ENCODE peak calls at places on chromosomes 3 and 15, in five cellular contexts. U, Y, M, B and X are unnamed samples.
A peak's percentile ranks its signal among the peaks of the same experiment; 100 is the strongest.

GRCh38 chr15:85380217-85380859 is at the start of gene AKAP13:
- DNase-seq in U (peak; percentile 99), Y (peak; percentile 98), M (peak; percentile 98), B (peak; percentile 90), X (peak; percentile 93)

GRCh38 chr3:18445421-18446066 is 20.4 kb upstream of the SATB1 start:
- DNase-seq in U (no peak), Y (no peak), M (no peak), B (no peak), X (no peak)

GRCh38 chr15:75138016-75138999 is 63.4 kb upstream of the C15orf39 start:
- DNase-seq in U (no peak), Y (no peak), M (no peak), B (no peak), X (peak; percentile 42)

GRCh38 chr15:38049876-38050275 is 115.4 kb downstream of the TMCO5A start:
- DNase-seq in U (no peak), Y (no peak), M (no peak), B (no peak), X (no peak)

GRCh38 chr3:27945229-27945628 is 223.1 kb upstream of the EOMES start:
- DNase-seq in U (no peak), Y (no peak), M (no peak), B (no peak), X (no peak)

GRCh38 chr3:66577804-66578203 is 77.0 kb upstream of the LRIG1 start:
- DNase-seq in U (no peak), Y (no peak), M (no peak), B (no peak), X (no peak)

GRCh38 chr3:159378391-159378790 is 576.5 kb downstream of the MFSD1 start:
- DNase-seq in U (no peak), Y (no peak), M (no peak), B (no peak), X (no peak)

GRCh38 chr3:73052857-73053256 is 8.6 kb upstream of the EBLN2 start:
- DNase-seq in U (no peak), Y (no peak), M (no peak), B (no peak), X (no peak)

GRCh38 chr3:160140756-160141155 is 84.5 kb upstream of the C3orf80 start:
- DNase-seq in U (no peak), Y (no peak), M (no peak), B (no peak), X (no peak)

GRCh38 chr3:141915766-141916165 is 39.3 kb downstream of the ATP1B3 start:
- DNase-seq in U (no peak), Y (no peak), M (no peak), B (no peak), X (no peak)

GRCh38 chr3:87260270-87260669 is 16.1 kb downstream of the POU1F1 start:
- DNase-seq in U (peak; percentile 44), Y (peak; percentile 39), M (no peak), B (peak; percentile 8), X (peak; percentile 67)

GRCh38 chr3:12556243-12556722 is 604 bp upstream of the MKRN2 start:
- DNase-seq in U (no peak), Y (no peak), M (no peak), B (no peak), X (no peak)

GRCh38 chr3:12556723-12557471 is at the start of gene MKRN2:
- DNase-seq in U (peak; percentile 71), Y (peak; percentile 64), M (peak; percentile 33), B (peak; percentile 92), X (peak; percentile 95)

GRCh38 chr3:12559520-12559919 is 2.6 kb downstream of the MKRN2 start:
- DNase-seq in U (no peak), Y (no peak), M (no peak), B (no peak), X (no peak)

GRCh38 chr3:12558706-12559105 is 1.8 kb downstream of the MKRN2 start:
- DNase-seq in U (no peak), Y (no peak), M (no peak), B (no peak), X (no peak)

GRCh38 chr3:12557472-12558105 is 702 bp downstream of the MKRN2 start:
- DNase-seq in U (no peak), Y (peak; percentile 49), M (no peak), B (no peak), X (no peak)
- TF ChIP-seq JUND in U (no peak), Y (no peak), M (no peak), B (no peak), X (no peak)

DNA sequence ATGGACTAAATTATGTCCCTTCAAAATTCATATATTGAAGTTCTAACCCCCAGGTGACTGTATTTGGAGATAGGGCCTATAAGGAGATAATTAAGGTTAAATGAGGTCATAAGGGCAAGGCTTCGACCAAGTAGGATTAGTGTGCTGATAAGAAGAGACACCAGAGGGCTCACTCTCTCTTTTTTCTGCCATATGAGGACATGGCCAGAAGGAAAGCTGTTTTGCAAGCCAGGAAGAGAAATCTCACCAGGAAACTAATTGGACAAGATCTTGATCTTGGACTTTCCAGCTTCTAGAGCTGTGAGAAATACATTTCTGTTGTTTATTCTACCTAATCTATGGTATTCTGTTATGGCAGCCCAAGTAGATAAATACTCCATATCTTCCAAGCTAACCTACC is 503.6 kb upstream of the NAALADL2 start:
- DNase-seq in U (peak; percentile 26), Y (no peak), M (no peak), B (no peak), X (no peak)
- TF ChIP-seq JUND in U (no peak), Y (no peak), M (no peak), B (no peak), X (no peak)

DNA sequence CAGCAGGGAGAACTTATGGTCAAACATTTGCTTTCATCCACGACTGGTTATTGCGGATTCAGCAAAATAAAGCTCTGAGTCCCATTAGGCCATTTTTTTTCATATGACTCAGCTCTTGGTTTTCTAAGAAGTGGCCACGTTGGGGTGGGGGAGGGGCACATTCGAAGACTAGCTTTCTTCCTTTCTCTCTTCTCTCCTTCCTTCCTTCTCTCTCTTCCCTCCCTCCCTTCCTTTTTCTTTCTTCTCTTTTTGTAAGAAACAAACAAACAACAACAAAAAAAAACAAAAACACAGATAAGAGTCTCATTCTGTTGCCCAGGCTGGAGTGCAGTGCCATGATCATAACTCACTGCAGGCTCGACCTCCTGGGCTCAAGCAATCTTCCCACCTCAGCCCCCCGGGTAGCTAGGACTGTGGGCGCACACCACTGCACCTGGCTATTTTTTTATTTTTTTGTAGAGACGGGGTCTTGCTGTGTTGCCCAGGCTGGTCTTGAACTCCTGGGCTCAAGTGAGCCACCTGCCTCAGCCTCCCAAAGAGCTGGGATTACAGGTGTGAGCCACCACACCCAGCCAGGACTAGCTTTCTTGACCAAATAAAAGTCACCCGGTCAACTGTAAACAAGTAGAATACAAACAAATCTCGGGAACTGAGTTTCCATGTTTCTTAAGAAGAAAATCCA is 41.6 kb downstream of the ABCC5 start:
- DNase-seq in U (no peak), Y (no peak), M (no peak), B (peak; percentile 35), X (no peak)
- TF ChIP-seq JUND in U (peak; percentile 14), Y (no peak), M (no peak), B (peak; percentile 94), X (no peak)

DNA sequence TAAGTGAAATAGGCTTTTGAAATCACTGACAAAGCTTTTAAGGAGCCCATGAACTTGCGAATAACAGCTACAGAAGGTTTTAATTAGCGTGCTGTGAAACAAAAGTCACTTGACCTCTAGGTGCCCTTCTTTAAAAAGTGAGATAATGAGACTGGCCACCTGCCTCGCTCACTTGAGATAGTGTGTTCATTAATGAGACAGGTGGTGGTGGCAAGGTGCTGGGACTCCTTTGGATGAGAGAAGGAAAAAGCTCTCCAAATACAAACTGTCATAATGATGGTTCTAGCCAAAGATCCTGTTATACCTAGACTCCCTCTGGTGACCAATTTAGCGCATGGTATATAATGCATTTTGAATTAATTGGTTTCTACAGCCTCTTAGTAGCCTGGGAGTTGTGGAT is 22.7 kb upstream of the IREB2 start:
- DNase-seq in U (peak; percentile 28), Y (no peak), M (no peak), B (peak; percentile 27), X (peak; percentile 53)
- TF ChIP-seq JUND in U (no peak), Y (no peak), M (no peak), B (no peak), X (no peak)

GRCh38 chr15:100108846-100109245 is 232.9 kb downstream of the ADAMTS17 start:
- DNase-seq in U (no peak), Y (no peak), M (no peak), B (no peak), X (no peak)
- TF ChIP-seq JUND in U (no peak), Y (no peak), M (no peak), B (no peak), X (no peak)

DNA sequence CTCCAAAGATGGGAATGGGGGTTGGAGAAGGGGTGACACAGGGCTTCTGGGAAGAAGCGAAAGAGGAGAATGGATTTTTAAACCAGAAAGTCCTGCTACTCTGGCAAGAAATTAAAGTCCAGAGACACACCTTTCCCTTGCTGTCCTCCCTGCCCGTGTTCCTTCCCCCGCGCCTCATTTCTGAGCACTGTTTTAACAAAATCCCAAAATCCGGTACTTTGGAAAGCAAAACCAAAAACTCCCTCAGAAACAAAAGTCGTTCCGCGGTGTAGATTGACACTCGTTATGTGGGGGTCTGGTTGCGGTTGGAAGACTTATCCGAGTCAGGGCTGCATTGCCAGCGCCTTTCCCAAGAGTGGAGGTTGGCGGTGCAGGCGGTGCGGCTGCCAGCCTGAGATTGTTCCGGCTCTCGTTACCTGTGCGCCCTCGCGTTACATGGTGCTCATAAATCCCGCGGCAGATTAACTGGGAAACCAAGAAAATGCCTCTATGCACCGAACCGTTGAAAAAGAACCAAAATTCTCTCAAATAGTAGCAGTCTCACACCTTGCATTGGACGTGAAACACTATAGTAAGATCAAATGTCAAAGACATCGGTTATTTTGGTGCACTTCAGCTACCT is 217.8 kb downstream of the MEIS2 start:
- DNase-seq in U (no peak), Y (no peak), M (no peak), B (no peak), X (peak; percentile 23)
- TF ChIP-seq JUND in U (no peak), Y (no peak), M (no peak), B (no peak), X (no peak)

GRCh38 chr15:31523655-31524049 is 197.0 kb downstream of the KLF13 start:
- DNase-seq in U (no peak), Y (peak; percentile 3), M (no peak), B (no peak), X (no peak)
- TF ChIP-seq JUND in U (no peak), Y (no peak), M (no peak), B (no peak), X (no peak)

DNA sequence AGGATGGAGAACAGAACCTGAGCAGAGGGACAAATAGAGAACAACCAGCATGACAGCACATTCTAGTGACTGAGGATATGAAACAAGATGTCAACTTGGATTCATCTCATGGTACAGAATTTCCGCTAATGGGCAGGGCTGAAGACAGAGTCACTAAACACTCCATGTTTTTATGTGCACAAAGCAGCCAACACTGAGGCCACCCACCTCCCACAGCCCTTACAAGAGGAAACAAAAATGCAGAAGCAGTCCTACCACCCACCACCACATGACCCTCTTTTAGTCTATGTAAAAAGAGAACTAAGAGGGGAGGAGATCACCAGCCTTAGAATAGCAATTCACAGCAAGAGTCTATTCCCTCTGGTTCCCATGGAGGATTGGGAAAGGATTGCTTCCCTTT is 131.4 kb upstream of the UBE2E2 start:
- DNase-seq in U (no peak), Y (no peak), M (no peak), B (no peak), X (no peak)
- TF ChIP-seq JUND in U (no peak), Y (no peak), M (no peak), B (no peak), X (no peak)

DNA sequence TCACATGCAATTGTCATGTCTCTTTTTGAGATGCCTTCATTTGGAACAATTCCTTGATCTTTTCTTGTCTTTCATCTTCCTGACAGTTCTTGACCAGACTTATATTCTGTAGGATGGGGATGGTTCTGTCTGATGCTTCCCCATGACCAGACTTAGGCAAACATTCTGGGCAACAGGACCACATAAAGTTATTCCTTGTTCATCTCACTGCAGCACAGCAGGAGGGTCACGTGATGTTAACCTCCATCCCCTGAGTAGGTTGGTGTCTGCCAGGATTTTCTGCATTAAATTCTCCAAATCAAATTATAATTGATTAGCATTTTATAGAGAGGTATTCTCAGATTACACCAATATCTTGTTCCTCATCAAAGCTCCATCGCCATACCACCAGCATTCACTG is 7.8 kb downstream of the DLEC1 start:
- DNase-seq in U (no peak), Y (no peak), M (no peak), B (no peak), X (no peak)
- TF ChIP-seq JUND in U (no peak), Y (no peak), M (no peak), B (no peak), X (no peak)